ENCODE peak calls at places on chromosomes 6 and 20, in four cellular contexts. One of them, this sample, is unnamed.

GRCh38 chr6:96809119-96809518 is 28.2 kb downstream of the GPR63 start:
- DNase-seq in HepG2: no peak
- DNase-seq in WTC11: no peak
- DNase-seq in K562: peak
- DNase-seq in this sample: no peak

GRCh38 chr6:157929076-157929475 is 52.6 kb upstream of the SYNJ2 start:
- DNase-seq in HepG2: no peak
- DNase-seq in WTC11: no peak
- DNase-seq in K562: no peak
- DNase-seq in this sample: no peak

GRCh38 chr6:56802570-56802969 is 152.3 kb upstream of the BEND6 start:
- DNase-seq in HepG2: peak
- DNase-seq in WTC11: no peak
- DNase-seq in K562: no peak
- DNase-seq in this sample: no peak

GRCh38 chr6:25202505-25202904 is 76.7 kb upstream of the CARMIL1 start:
- DNase-seq in HepG2: no peak
- DNase-seq in WTC11: no peak
- DNase-seq in K562: no peak
- DNase-seq in this sample: no peak

GRCh38 chr6:124798942-124799496 is 163.2 kb upstream of the RNF217 start:
- DNase-seq in HepG2: no peak
- DNase-seq in WTC11: no peak
- DNase-seq in K562: no peak
- DNase-seq in this sample: no peak

GRCh38 chr6:138211048-138211581 is 7.2 kb downstream of the PBOV1 start:
- DNase-seq in HepG2: no peak
- DNase-seq in WTC11: no peak
- DNase-seq in K562: no peak
- DNase-seq in this sample: no peak

GRCh38 chr20:58107533-58107932 is 120.9 kb downstream of the ANKRD60 start:
- DNase-seq in HepG2: no peak
- DNase-seq in WTC11: no peak
- DNase-seq in K562: no peak
- DNase-seq in this sample: no peak

GRCh38 chr6:130676077-130676772 is 151.0 kb upstream of the SMLR1 start:
- DNase-seq in HepG2: no peak
- DNase-seq in WTC11: peak
- DNase-seq in K562: no peak
- DNase-seq in this sample: no peak

GRCh38 chr6:31011153-31011552 is 879 bp downstream of the MUC22 start:
- DNase-seq in HepG2: peak
- DNase-seq in WTC11: no peak
- DNase-seq in K562: no peak
- DNase-seq in this sample: no peak

GRCh38 chr6:170317718-170318117 is 11.2 kb downstream of the FAM120B start:
- DNase-seq in HepG2: no peak
- DNase-seq in WTC11: no peak
- DNase-seq in K562: no peak
- DNase-seq in this sample: no peak

GRCh38 chr6:17393335-17394191 is at the start of gene CAP2:
- DNase-seq in HepG2: peak
- DNase-seq in WTC11: peak
- DNase-seq in K562: peak
- DNase-seq in this sample: no peak

GRCh38 chr6:113594726-113595125 is 262.4 kb upstream of the MARCKS start:
- DNase-seq in HepG2: peak
- DNase-seq in WTC11: no peak
- DNase-seq in K562: no peak
- DNase-seq in this sample: no peak

DNA sequence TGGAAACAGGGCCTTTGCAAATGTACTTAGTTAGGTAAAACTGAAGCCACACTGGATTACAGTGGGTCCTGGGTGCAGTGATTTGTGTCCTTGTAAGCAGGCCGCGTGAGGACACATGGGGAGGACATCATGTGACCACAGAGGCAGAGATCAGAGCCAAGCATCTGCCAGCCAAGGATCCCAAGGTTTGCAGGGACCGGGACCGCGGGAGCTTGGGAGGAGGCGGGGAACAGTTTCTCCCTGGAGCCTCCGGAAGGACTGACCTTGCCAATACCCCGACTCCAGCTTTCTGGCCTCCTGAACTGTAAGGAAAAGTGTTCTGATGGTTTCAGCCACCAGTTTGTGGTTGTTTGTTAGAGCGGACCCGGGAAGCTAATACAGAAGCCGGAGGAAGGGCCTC is 500.9 kb downstream of the PREX1 start:
- DNase-seq in HepG2: no peak
- DNase-seq in WTC11: no peak
- DNase-seq in K562: no peak
- DNase-seq in this sample: no peak
- TF ChIP-seq CREM in HepG2: no peak
- TF ChIP-seq CREM in WTC11: no peak
- TF ChIP-seq CREM in K562: no peak
- TF ChIP-seq CREM in this sample: no peak

GRCh38 chr6:84728602-84729001 is 35.8 kb downstream of the TBX18 start:
- DNase-seq in HepG2: peak
- DNase-seq in WTC11: no peak
- DNase-seq in K562: peak
- DNase-seq in this sample: no peak
- TF ChIP-seq CREM in HepG2: no peak
- TF ChIP-seq CREM in WTC11: no peak
- TF ChIP-seq CREM in K562: no peak
- TF ChIP-seq CREM in this sample: no peak

DNA sequence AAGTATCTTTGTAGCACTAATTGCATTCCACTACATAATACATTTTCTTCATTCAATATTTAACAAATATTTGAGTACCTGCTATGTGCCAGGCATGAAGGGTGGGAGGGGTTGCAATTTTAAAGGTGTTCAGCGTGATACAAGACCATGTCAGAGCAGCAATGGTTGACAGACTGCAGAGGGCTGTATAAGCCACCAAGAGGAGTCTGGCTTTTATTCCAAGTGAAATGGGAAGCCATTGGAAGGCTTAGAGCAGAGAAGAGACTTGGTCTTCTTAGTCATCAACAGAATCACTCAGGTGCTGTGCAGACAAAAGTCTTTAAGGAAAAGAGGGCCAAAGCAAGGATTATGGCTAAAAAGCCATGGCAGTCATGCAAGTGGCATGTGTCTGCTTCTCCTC is 360.8 kb upstream of the ARID1B start:
- DNase-seq in HepG2: no peak
- DNase-seq in WTC11: no peak
- DNase-seq in K562: no peak
- DNase-seq in this sample: no peak
- TF ChIP-seq CREM in HepG2: no peak
- TF ChIP-seq CREM in WTC11: no peak
- TF ChIP-seq CREM in K562: no peak
- TF ChIP-seq CREM in this sample: no peak

DNA sequence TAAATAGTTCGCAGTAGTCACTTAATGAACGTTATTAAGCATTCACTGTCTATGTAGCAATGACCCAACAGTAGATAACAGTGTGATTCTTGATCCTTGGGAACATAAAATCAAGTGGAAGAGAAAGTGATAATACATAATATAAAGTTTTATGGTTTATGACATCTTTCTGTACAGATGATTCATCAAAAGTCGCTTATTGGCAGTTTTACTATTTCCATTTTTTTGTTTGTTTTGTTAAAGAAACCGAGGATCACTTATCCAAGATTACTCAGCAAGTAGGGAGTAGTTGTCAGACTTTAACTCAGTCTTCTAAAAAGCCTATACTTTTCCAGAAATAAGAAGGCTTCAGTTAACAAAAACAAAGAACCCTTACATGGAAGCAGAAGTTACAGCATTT is 260.8 kb downstream of the ZFAND3 start:
- DNase-seq in HepG2: no peak
- DNase-seq in WTC11: no peak
- DNase-seq in K562: no peak
- DNase-seq in this sample: no peak
- TF ChIP-seq CREM in HepG2: no peak
- TF ChIP-seq CREM in WTC11: no peak
- TF ChIP-seq CREM in K562: no peak
- TF ChIP-seq CREM in this sample: no peak

DNA sequence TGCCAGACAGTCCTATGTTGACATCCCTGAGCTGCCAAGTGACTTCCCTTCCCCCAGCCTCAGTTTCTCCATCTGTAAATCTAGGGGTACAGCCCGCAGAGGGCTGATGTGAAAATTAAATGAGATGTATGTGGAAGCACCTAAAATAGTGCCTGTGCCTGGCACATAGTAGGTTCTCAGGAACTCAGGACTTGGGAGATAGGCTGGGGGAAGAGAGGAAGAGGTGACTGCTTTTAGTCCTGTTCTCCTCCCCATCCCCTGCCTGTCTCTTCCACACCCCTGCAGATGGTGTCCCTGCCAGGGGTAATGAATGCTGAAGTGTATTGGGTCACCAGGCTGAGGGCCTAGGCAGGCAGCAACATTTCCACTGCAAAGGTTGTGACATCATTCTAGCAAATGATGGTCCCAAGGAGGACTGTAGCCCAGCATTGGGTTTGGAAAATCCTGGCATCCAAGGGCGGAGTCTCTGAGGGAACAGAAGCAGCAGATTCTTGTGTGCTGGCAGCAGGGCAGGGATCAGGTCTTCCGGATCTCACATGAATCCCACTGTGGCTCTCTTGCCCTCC is 1.8 kb downstream of the SNPH start:
- DNase-seq in HepG2: no peak
- DNase-seq in WTC11: no peak
- DNase-seq in K562: no peak
- DNase-seq in this sample: no peak
- TF ChIP-seq CREM in HepG2: no peak
- TF ChIP-seq CREM in WTC11: no peak
- TF ChIP-seq CREM in K562: no peak
- TF ChIP-seq CREM in this sample: no peak

GRCh38 chr6:41451515-41452163 is 94.5 kb upstream of the FOXP4 start:
- DNase-seq in HepG2: no peak
- DNase-seq in WTC11: no peak
- DNase-seq in K562: no peak
- DNase-seq in this sample: no peak
- TF ChIP-seq CREM in HepG2: no peak
- TF ChIP-seq CREM in WTC11: no peak
- TF ChIP-seq CREM in K562: no peak
- TF ChIP-seq CREM in this sample: no peak

This sample was measured in GM12878.